ENCODE peak calls at places on chromosome 21, in four cellular contexts. A is transverse colon, H is heart right ventricle, X is NB4. K is an unnamed sample.

GRCh38 chr21:31902438-31902837 is 29.6 kb downstream of the HUNK start:
- DNase-seq in H (no peak), A (no peak), X (no peak), K (no peak)

GRCh38 chr21:39670741-39671140 is 58.0 kb downstream of the B3GALT5 start:
- DNase-seq in A (no peak), H (no peak), X (no peak), K (no peak)

GRCh38 chr21:46196733-46197132 is 12.5 kb upstream of the SPATC1L start:
- DNase-seq in X (no peak), A (no peak), H (no peak), K (no peak)

GRCh38 chr21:41359289-41359688 is 2.5 kb upstream of the MX2 start:
- DNase-seq in A (no peak), X (no peak), H (no peak), K (no peak)

GRCh38 chr21:42042651-42043050 is 28.5 kb upstream of the UMODL1 start:
- DNase-seq in X (no peak), H (no peak), A (no peak), K (no peak)

GRCh38 chr21:42753804-42754203 is 100.4 kb downstream of the PDE9A start:
- DNase-seq in A (no peak), H (no peak), X (no peak), K (no peak)

GRCh38 chr21:41868062-41868710 is 11.0 kb downstream of the PRDM15 start:
- DNase-seq in A (peak; percentile 43), H (no peak), X (no peak), K (peak; percentile 92)

GRCh38 chr21:18334066-18334465 is 69.5 kb downstream of the TMPRSS15 start:
- DNase-seq in X (no peak), H (no peak), A (no peak), K (no peak)

GRCh38 chr21:26801524-26801923 is 43.7 kb downstream of the ADAMTS1 start:
- DNase-seq in H (no peak), A (no peak), X (no peak), K (no peak)

GRCh38 chr21:41895643-41896493 is 16.7 kb upstream of the PRDM15 start:
- DNase-seq in A (peak; percentile 32), X (no peak), H (no peak), K (peak; percentile 48)

GRCh38 chr21:46482225-46482845 is 23.6 kb downstream of the DIP2A start:
- DNase-seq in H (no peak), X (no peak), A (no peak), K (no peak)

GRCh38 chr21:34761758-34762330 is 93.0 kb downstream of the CLIC6 start:
- DNase-seq in A (no peak), H (no peak), X (no peak), K (no peak)

GRCh38 chr21:42840411-42841155 is 38.8 kb downstream of the WDR4 start:
- DNase-seq in A (no peak), H (no peak), X (no peak), K (no peak)

GRCh38 chr21:46191257-46191685 is 7.0 kb upstream of the SPATC1L start:
- DNase-seq in X (peak; percentile 44), H (no peak), A (no peak), K (no peak)

GRCh38 chr21:33299181-33299752 is 25.5 kb upstream of the IFNAR1 start:
- DNase-seq in H (no peak), X (peak; percentile 60), A (peak; percentile 18), K (peak; percentile 74)

GRCh38 chr21:37983336-37984095 is 67.3 kb upstream of the KCNJ6 start:
- DNase-seq in X (no peak), H (no peak), A (no peak), K (no peak)

GRCh38 chr21:38716942-38717341 is 88.8 kb upstream of the ETS2 start:
- DNase-seq in H (no peak), A (no peak), X (no peak), K (no peak)

GRCh38 chr21:34894401-34894800 is 154.7 kb downstream of the RUNX1 start:
- DNase-seq in X (no peak), H (no peak), A (no peak), K (no peak)

GRCh38 chr21:36747114-36747814 is 48.3 kb downstream of the SIM2 start:
- DNase-seq in X (peak; percentile 24), H (no peak), A (no peak), K (peak; percentile 4)

GRCh38 chr21:46160563-46161179 is 5.3 kb upstream of the FTCD start:
- DNase-seq in H (no peak), X (peak; percentile 50), A (peak; percentile 5), K (peak; percentile 0)

GRCh38 chr21:42140196-42140934 is 69.2 kb downstream of the UMODL1 start:
- DNase-seq in H (no peak), A (no peak), X (no peak), K (no peak)

GRCh38 chr21:33433425-33434114 is 30.4 kb downstream of the IFNGR2 start:
- DNase-seq in X (peak; percentile 69), A (no peak), H (no peak), K (peak; percentile 55)

GRCh38 chr21:41213081-41213480 is 45.1 kb downstream of the BACE2 start:
- DNase-seq in A (no peak), X (no peak), H (no peak), K (no peak)

GRCh38 chr21:17441370-17441769 is 71.5 kb upstream of the CXADR start:
- DNase-seq in A (peak; percentile 77), X (no peak), H (no peak), K (no peak)

GRCh38 chr21:33219961-33220360 is 9.8 kb upstream of the IFNAR2 start:
- DNase-seq in A (no peak), H (no peak), X (no peak), K (no peak)

GRCh38 chr21:45032977-45033705 is 41.2 kb upstream of the ADARB1 start:
- DNase-seq in X (peak; percentile 25), A (no peak), H (no peak), K (no peak)

GRCh38 chr21:45030637-45031218 is 43.7 kb upstream of the ADARB1 start:
- DNase-seq in X (peak; percentile 22), A (no peak), H (peak; percentile 61), K (no peak)

GRCh38 chr21:45029968-45030636 is 44.3 kb upstream of the ADARB1 start:
- DNase-seq in X (no peak), A (no peak), H (no peak), K (no peak)

GRCh38 chr21:45032332-45032731 is 42.0 kb upstream of the ADARB1 start:
- DNase-seq in X (no peak), A (no peak), H (no peak), K (no peak)

GRCh38 chr21:45031231-45032191 is 42.9 kb upstream of the ADARB1 start:
- DNase-seq in A (no peak), H (no peak), X (no peak), K (no peak)
- H3K4me3 ChIP-seq in A (no peak overlapping the region), H (no peak overlapping the region), X (no peak overlapping the region), K (no peak overlapping the region)

GRCh38 chr21:29196664-29197052 is 66.2 kb downstream of the MAP3K7CL start:
- DNase-seq in H (no peak), A (no peak), X (no peak), K (peak; percentile 42)
- H3K4me3 ChIP-seq in H (no peak overlapping the region), A (no peak overlapping the region), X (no peak overlapping the region), K (peak overlapping the region; percentile 50)

DNA sequence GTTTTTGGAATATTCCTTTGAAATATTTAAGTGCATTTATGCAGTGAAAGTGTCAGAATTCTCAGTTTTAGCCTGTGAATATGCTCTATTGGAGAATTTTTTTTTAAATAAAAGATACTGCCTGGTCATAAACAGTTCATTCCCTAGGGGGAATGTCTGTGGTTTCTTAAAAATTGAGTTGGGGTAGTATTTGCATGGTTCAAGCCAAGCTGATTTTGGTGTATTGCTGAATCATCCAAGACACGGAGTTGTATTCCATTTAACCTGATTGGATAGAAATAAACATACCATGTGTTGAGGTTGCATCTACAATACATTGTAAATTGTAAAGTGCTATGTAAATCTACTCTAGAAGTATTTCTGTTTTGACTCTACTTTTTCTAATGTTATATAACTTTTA is 198.9 kb downstream of the USP25 start:
- DNase-seq in X (no peak), H (no peak), A (no peak), K (no peak)
- H3K4me3 ChIP-seq in X (no peak overlapping the region), H (no peak overlapping the region), A (no peak overlapping the region), K (no peak overlapping the region)

GRCh38 chr21:16117851-16118592 is 388.2 kb downstream of the USP25 start:
- DNase-seq in A (no peak), X (no peak), H (no peak), K (no peak)
- H3K4me3 ChIP-seq in A (no peak overlapping the region), X (no peak overlapping the region), H (peak overlapping the region; percentile 4), K (no peak overlapping the region)